ENCODE peak calls at places on chromosomes 12 and 14, in nine cellular contexts. F is HepG2, Y is A549, Q is heart left ventricle, U is breast epithelium, J is adrenal gland, X is thyroid gland, G is uterus, Z is stomach. B is an unnamed sample.
A peak's percentile ranks its signal among the peaks of the same experiment; 100 is the strongest.

GRCh38 chr14:75204106-75204505 is 27.7 kb upstream of the TMED10 start:
- DNase-seq in Z (no peak), G (no peak), Q (no peak), X (peak; percentile 20), Y (no peak), F (no peak), J (no peak), U (no peak), B (no peak)

GRCh38 chr14:68791078-68791983 is 1.5 kb downstream of the ZFP36L1 start:
- DNase-seq in Z (peak; percentile 27), X (no peak), U (no peak), G (no peak), Q (peak; percentile 28), F (no peak), Y (peak; percentile 38), J (peak; percentile 39), B (no peak)

GRCh38 chr12:92927055-92927435 is 2.0 kb downstream of the EEA1 start:
- DNase-seq in F (peak; percentile 29), J (peak; percentile 35), U (no peak), G (no peak), X (no peak), Y (peak; percentile 59), Q (no peak), Z (no peak), B (no peak)

GRCh38 chr14:24631749-24632335 is 2.1 kb downstream of the GZMB start:
- DNase-seq in Y (no peak), Q (no peak), U (no peak), J (no peak), G (no peak), Z (no peak), F (no peak), X (no peak), B (no peak)

GRCh38 chr12:3190101-3190500 is 112.9 kb downstream of the TSPAN9 start:
- DNase-seq in Q (peak; percentile 9), J (no peak), Y (no peak), Z (no peak), X (no peak), G (no peak), F (no peak), U (no peak), B (no peak)

GRCh38 chr14:74083161-74083560 is 1.1 kb downstream of the ALDH6A1 start:
- DNase-seq in G (no peak), Z (no peak), Q (no peak), J (no peak), Y (no peak), U (no peak), X (no peak), F (no peak), B (no peak)

GRCh38 chr14:65074449-65075155 is 27.7 kb downstream of the MAX start:
- DNase-seq in Q (no peak), J (no peak), X (peak; percentile 16), Z (no peak), F (no peak), Y (no peak), U (no peak), G (no peak), B (no peak)

GRCh38 chr12:102824218-102824835 is 92.7 kb downstream of the PAH start:
- DNase-seq in G (peak; percentile 23), U (peak; percentile 55), Z (no peak), Y (peak; percentile 38), Q (peak; percentile 29), X (peak; percentile 16), F (peak; percentile 18), J (peak; percentile 54), B (peak; percentile 73)

GRCh38 chr14:36738269-36738668 is 76.6 kb downstream of the PAX9 start:
- DNase-seq in G (no peak), J (no peak), F (no peak), X (no peak), U (no peak), Q (no peak), Z (no peak), Y (no peak), B (no peak)

GRCh38 chr12:12158858-12159257 is 88.1 kb downstream of the BCL2L14 start:
- DNase-seq in Z (no peak), U (no peak), X (no peak), F (no peak), Y (no peak), Q (no peak), G (peak; percentile 47), J (no peak), B (no peak)

GRCh38 chr14:51582437-51582836 is 69.3 kb upstream of the FRMD6 start:
- DNase-seq in X (no peak), J (no peak), Q (no peak), Y (no peak), F (no peak), Z (no peak), U (no peak), G (no peak), B (no peak)

GRCh38 chr14:58637040-58637390 is 747 bp upstream of the DACT1 start:
- DNase-seq in J (peak; percentile 44), X (peak; percentile 51), Q (peak; percentile 51), U (no peak), Z (peak; percentile 54), G (peak; percentile 59), F (no peak), Y (peak; percentile 50), B (no peak)

GRCh38 chr12:124332068-124332672 is 37.3 kb downstream of the RFLNA start:
- DNase-seq in F (no peak), G (no peak), J (no peak), Z (no peak), Y (peak; percentile 56), X (no peak), Q (no peak), U (no peak), B (no peak)

GRCh38 chr12:126483145-126484068 is 1418.2 kb downstream of the AACS start:
- DNase-seq in Z (no peak), U (no peak), F (no peak), X (no peak), Y (no peak), Q (no peak), G (peak; percentile 29), J (no peak), B (no peak)

GRCh38 chr14:75476274-75476995 is 45.8 kb upstream of the BATF start:
- DNase-seq in X (no peak), Q (peak; percentile 39), U (no peak), Y (no peak), G (no peak), Z (peak; percentile 17), J (no peak), F (peak; percentile 78), B (peak; percentile 21)

GRCh38 chr14:71586131-71586893 is 345.9 kb upstream of the RGS6 start:
- DNase-seq in X (peak; percentile 11), J (peak; percentile 78), U (no peak), Z (no peak), G (peak; percentile 45), Y (no peak), Q (no peak), F (no peak), B (no peak)

GRCh38 chr12:11460343-11461023 is 65.1 kb upstream of the PRB2 start:
- DNase-seq in Q (no peak), Y (no peak), Z (no peak), J (no peak), X (no peak), U (no peak), G (no peak), F (no peak), B (no peak)

GRCh38 chr14:21526672-21527319 is 650 bp upstream of the SALL2 start:
- DNase-seq in Y (no peak), U (no peak), Z (no peak), X (peak; percentile 40), Q (no peak), F (no peak), G (no peak), J (no peak), B (no peak)

GRCh38 chr12:55712154-55712553 is 3.7 kb upstream of the BLOC1S1 start:
- DNase-seq in F (no peak), J (no peak), G (no peak), Y (no peak), Z (no peak), Q (peak; percentile 86), X (no peak), U (no peak), B (no peak)
- H3K4me3 ChIP-seq in F (no peak overlapping the region), J (no peak overlapping the region), G (no peak overlapping the region), Y (no peak overlapping the region), Z (no peak overlapping the region), Q (peak overlapping the region; percentile 48), X (no peak overlapping the region), U (no peak overlapping the region), B (no peak overlapping the region)

GRCh38 chr12:89679631-89680030 is 29.0 kb downstream of the ATP2B1 start:
- DNase-seq in Y (no peak), G (no peak), F (no peak), U (no peak), Z (no peak), Q (no peak), J (no peak), X (no peak), B (no peak)

GRCh38 chr12:89673603-89674002 is 35.0 kb downstream of the ATP2B1 start:
- DNase-seq in X (no peak), Z (no peak), F (no peak), J (no peak), U (no peak), G (no peak), Y (no peak), Q (no peak), B (no peak)

GRCh38 chr12:89674326-89674942 is 34.2 kb downstream of the ATP2B1 start:
- DNase-seq in U (no peak), F (no peak), Q (no peak), Y (no peak), J (no peak), G (no peak), X (no peak), Z (no peak), B (no peak)

GRCh38 chr12:89678225-89678624 is 30.4 kb downstream of the ATP2B1 start:
- DNase-seq in U (no peak), J (no peak), Q (no peak), G (no peak), X (no peak), F (no peak), Z (no peak), Y (no peak), B (no peak)

GRCh38 chr12:89676935-89677334 is 31.7 kb downstream of the ATP2B1 start:
- DNase-seq in J (no peak), X (no peak), F (no peak), Z (no peak), Y (no peak), Q (no peak), G (no peak), U (no peak), B (no peak)
- H3K27ac ChIP-seq in J (no peak overlapping the region), X (no peak overlapping the region), F (no peak overlapping the region), Z (no peak overlapping the region), Y (no peak overlapping the region), Q (no peak overlapping the region), G (no peak overlapping the region), U (no peak overlapping the region), B (no peak overlapping the region)

GRCh38 chr14:105490572-105491365 is at the start of gene TEDC1:
- DNase-seq in G (peak; percentile 99), Y (peak; percentile 100), U (peak; percentile 100), X (peak; percentile 100), F (peak; percentile 99), J (peak; percentile 100), Q (peak; percentile 100), Z (peak; percentile 100), B (peak; percentile 100)
- TF ChIP-seq POLR2A in G (peak; percentile 79), Y (no peak), U (no peak), X (peak; percentile 32), F (peak; percentile 75), J (peak; percentile 68), Q (peak; percentile 40), Z (no peak), B (peak; percentile 61)

DNA sequence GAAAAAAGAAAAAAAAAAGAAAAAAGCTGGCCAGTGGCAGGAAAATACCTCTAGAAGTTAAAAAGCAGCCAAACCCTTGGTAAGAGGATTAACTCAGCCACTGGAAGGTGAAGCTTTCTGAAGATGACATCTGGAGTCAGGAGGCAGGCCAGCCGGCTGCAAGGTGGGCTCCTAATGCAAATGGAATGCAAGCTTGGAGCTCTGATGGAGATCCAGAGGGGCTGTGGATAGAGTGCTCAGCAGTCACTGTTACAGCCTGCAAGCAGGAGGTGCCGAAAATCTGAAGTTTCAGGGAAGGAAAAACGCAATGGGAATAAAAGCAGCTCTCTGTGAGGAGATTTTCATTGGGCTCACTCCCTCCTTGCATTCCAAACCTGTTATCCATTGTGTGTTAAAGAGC is 41.0 kb downstream of the GSC start:
- DNase-seq in J (no peak), Z (no peak), G (no peak), Q (no peak), U (no peak), F (no peak), X (no peak), Y (no peak), B (no peak)
- H3K4me3 ChIP-seq in J (no peak overlapping the region), Z (no peak overlapping the region), G (no peak overlapping the region), Q (no peak overlapping the region), U (no peak overlapping the region), F (no peak overlapping the region), X (no peak overlapping the region), Y (no peak overlapping the region), B (no peak overlapping the region)

B was measured in right lobe of liver.